ENCODE peak calls at places on chromosomes 6 and 20, in ten cellular contexts. W is HCT116, G is MCF 10A, Q is thoracic aorta, D is progenitor cell of endocrine pancreas, P is AG04450, A is PC-9, F is body of pancreas, B is colonic mucosa, V is IMR-90. K is an unnamed sample.

GRCh38 chr6:33806795-33807194 is 3.0 kb upstream of the MLN start:
- DNase-seq in W (no peak), G (no peak), Q (no peak), D (no peak), P (no peak), A (no peak), F (no peak), B (no peak), V (no peak), K (no peak)

GRCh38 chr20:23649242-23649641 is 11.5 kb upstream of the CST3 start:
- DNase-seq in W (no peak), G (no peak), Q (no peak), D (no peak), P (no peak), A (no peak), F (no peak), B (no peak), V (no peak), K (no peak)

GRCh38 chr20:40953856-40954255 is 74.8 kb upstream of the TOP1 start:
- DNase-seq in W (no peak), G (no peak), Q (no peak), D (no peak), P (no peak), A (peak; percentile 28), F (no peak), B (no peak), V (peak; percentile 49), K (no peak)

GRCh38 chr6:16600026-16600425 is 161.2 kb downstream of the ATXN1 start:
- DNase-seq in W (no peak), G (no peak), Q (no peak), D (no peak), P (no peak), A (no peak), F (no peak), B (no peak), V (no peak), K (no peak)

GRCh38 chr20:24783631-24784492 is 165.2 kb upstream of the CST7 start:
- DNase-seq in W (no peak), G (no peak), Q (no peak), D (no peak), P (no peak), A (no peak), F (no peak), B (no peak), V (no peak), K (no peak)

GRCh38 chr20:12113468-12114371 is 196.0 kb downstream of the BTBD3 start:
- DNase-seq in W (no peak), G (peak; percentile 72), Q (no peak), D (no peak), P (no peak), A (peak; percentile 73), F (peak; percentile 59), B (peak; percentile 25), V (no peak), K (no peak)

GRCh38 chr20:54340206-54340605 is 132.3 kb downstream of the PFDN4 start:
- DNase-seq in W (no peak), G (no peak), Q (no peak), D (no peak), P (no peak), A (no peak), F (no peak), B (no peak), V (peak; percentile 17), K (no peak)

GRCh38 chr6:157005940-157006339 is 228.8 kb downstream of the ARID1B start:
- DNase-seq in W (no peak), G (no peak), Q (no peak), D (no peak), P (no peak), A (no peak), F (no peak), B (no peak), V (no peak), K (no peak)

GRCh38 chr6:132060591-132060990 is 109.4 kb upstream of the CCN2 start:
- DNase-seq in W (no peak), G (peak; percentile 30), Q (no peak), D (no peak), P (peak; percentile 84), A (peak; percentile 27), F (no peak), B (no peak), V (peak; percentile 97), K (no peak)

GRCh38 chr20:36101201-36101600 is 53.3 kb upstream of the EPB41L1 start:
- DNase-seq in W (no peak), G (no peak), Q (no peak), D (no peak), P (no peak), A (peak; percentile 43), F (peak; percentile 84), B (peak; percentile 63), V (no peak), K (no peak)

GRCh38 chr6:121442591-121442990 is 7.1 kb downstream of the GJA1 start:
- DNase-seq in W (no peak), G (no peak), Q (no peak), D (no peak), P (no peak), A (no peak), F (no peak), B (no peak), V (no peak), K (no peak)

GRCh38 chr6:158638393-158638792 is 6.2 kb downstream of the DYNLT1 start:
- DNase-seq in W (no peak), G (no peak), Q (no peak), D (no peak), P (no peak), A (no peak), F (no peak), B (no peak), V (no peak), K (no peak)

GRCh38 chr6:74942130-74942529 is 263.7 kb downstream of the COL12A1 start:
- DNase-seq in W (no peak), G (no peak), Q (no peak), D (no peak), P (no peak), A (no peak), F (no peak), B (no peak), V (peak; percentile 48), K (no peak)

GRCh38 chr6:74940211-74940610 is 265.6 kb downstream of the COL12A1 start:
- DNase-seq in W (no peak), G (no peak), Q (no peak), D (no peak), P (no peak), A (no peak), F (no peak), B (no peak), V (peak; percentile 8), K (no peak)

GRCh38 chr6:74936886-74937285 is 269.0 kb downstream of the COL12A1 start:
- DNase-seq in W (no peak), G (no peak), Q (no peak), D (no peak), P (no peak), A (peak; percentile 39), F (no peak), B (no peak), V (peak; percentile 38), K (no peak)

GRCh38 chr6:74939309-74939708 is 266.5 kb downstream of the COL12A1 start:
- DNase-seq in W (peak; percentile 49), G (peak; percentile 30), Q (no peak), D (no peak), P (no peak), A (no peak), F (no peak), B (no peak), V (no peak), K (no peak)
- TF ChIP-seq CTCF in W (peak; percentile 31), G (peak; percentile 15), Q (no peak), D (no peak), P (no peak), A (no peak), F (no peak), B (no peak), V (no peak), K (no peak)

GRCh38 chr6:108825326-108825725 is 22.9 kb upstream of the ARMC2 start:
- DNase-seq in W (no peak), G (no peak), Q (no peak), D (no peak), P (no peak), A (no peak), F (no peak), B (no peak), V (no peak), K (no peak)
- TF ChIP-seq CTCF in W (no peak), G (no peak), Q (no peak), D (no peak), P (no peak), A (no peak), F (no peak), B (no peak), V (no peak), K (no peak)

DNA sequence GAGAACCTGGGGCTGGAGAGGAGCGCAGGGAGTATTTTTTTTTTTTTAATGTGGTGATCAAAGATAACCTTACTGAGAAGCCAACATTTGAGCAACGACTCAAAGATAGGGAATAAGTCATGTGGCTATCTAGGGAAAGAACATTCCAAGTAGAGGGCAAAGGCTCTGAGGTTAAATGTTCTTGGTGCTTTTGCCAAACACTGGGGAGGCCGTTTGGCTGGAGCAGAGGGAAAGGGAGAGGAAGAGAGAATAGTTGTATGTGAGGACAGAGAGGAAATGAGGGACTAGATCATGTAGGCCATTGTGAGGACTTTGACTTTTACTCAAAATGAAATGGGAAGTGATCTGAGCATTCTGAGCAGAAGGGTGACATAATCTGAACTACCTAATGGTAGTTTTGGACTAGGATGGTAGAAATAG is 27.8 kb downstream of the ACSS2 start:
- DNase-seq in W (no peak), G (no peak), Q (no peak), D (no peak), P (no peak), A (no peak), F (no peak), B (no peak), V (no peak), K (no peak)
- TF ChIP-seq CTCF in W (no peak), G (no peak), Q (no peak), D (no peak), P (no peak), A (no peak), F (no peak), B (no peak), V (no peak), K (no peak)

DNA sequence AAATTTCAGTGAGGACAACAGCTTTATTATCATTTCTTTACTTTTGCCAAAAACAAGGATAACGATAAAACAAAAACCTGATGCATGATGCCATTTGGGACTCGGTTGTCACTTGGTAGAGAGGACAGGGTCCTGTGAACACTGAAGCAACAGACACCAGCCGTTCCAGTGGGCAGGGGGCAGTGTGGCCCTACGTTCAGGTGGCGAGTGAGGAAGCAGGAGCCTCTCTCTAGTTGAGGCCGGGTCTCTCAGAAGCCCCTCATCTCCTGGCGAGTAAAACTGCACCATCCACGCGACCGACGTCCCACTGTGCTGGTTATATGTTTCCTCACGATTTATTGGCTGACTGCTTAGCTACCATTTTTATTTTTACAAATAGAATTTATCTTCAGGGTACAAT is 231.6 kb downstream of the THBS2 start:
- DNase-seq in W (no peak), G (no peak), Q (no peak), D (no peak), P (no peak), A (no peak), F (no peak), B (no peak), V (no peak), K (no peak)
- TF ChIP-seq CTCF in W (peak; percentile 15), G (no peak), Q (no peak), D (peak; percentile 21), P (no peak), A (no peak), F (no peak), B (no peak), V (no peak), K (no peak)

GRCh38 chr6:104682722-104683643 is 176.7 kb downstream of the HACE1 start:
- DNase-seq in W (peak; percentile 53), G (peak; percentile 33), Q (no peak), D (peak; percentile 18), P (peak; percentile 20), A (no peak), F (peak; percentile 23), B (peak; percentile 45), V (peak; percentile 59), K (peak; percentile 61)
- TF ChIP-seq CTCF in W (peak; percentile 92), G (peak; percentile 50), Q (peak; percentile 35), D (peak; percentile 69), P (peak; percentile 96), A (peak; percentile 92), F (peak; percentile 41), B (peak; percentile 34), V (peak; percentile 88), K (peak; percentile 97)